ENCODE peak calls at places on chromosomes 6 and 20, in nine cellular contexts. One of them, this sample, is unnamed.

GRCh38 chr6:85113934-85114582 is 335.8 kb upstream of the NT5E start:
- DNase-seq in activated T-cell treated with anti-CD3 and anti-CD28 coated beads for 1 hour: no peak
- DNase-seq in A549: no peak
- DNase-seq in DMS153: no peak
- DNase-seq in body of pancreas: no peak
- DNase-seq in bronchial epithelial cell: peak; percentile 47
- DNase-seq in Ammon's horn: no peak
- DNase-seq in AG08395: no peak
- DNase-seq in RKO: no peak
- DNase-seq in this sample: no peak

GRCh38 chr6:41306187-41306854 is 19.8 kb upstream of the TREM1 start:
- DNase-seq in AG08395: peak; percentile 40
- DNase-seq in A549: peak; percentile 28
- DNase-seq in RKO: peak; percentile 22
- DNase-seq in body of pancreas: peak; percentile 57
- DNase-seq in activated T-cell treated with anti-CD3 and anti-CD28 coated beads for 1 hour: peak; percentile 18
- DNase-seq in DMS153: peak; percentile 67
- DNase-seq in bronchial epithelial cell: peak; percentile 64
- DNase-seq in Ammon's horn: peak; percentile 33
- DNase-seq in this sample: peak; percentile 30

GRCh38 chr6:108914235-108915022 is 66.2 kb downstream of the ARMC2 start:
- DNase-seq in DMS153: no peak
- DNase-seq in A549: peak; percentile 19
- DNase-seq in Ammon's horn: no peak
- DNase-seq in activated T-cell treated with anti-CD3 and anti-CD28 coated beads for 1 hour: peak; percentile 18
- DNase-seq in bronchial epithelial cell: no peak
- DNase-seq in body of pancreas: no peak
- DNase-seq in AG08395: no peak
- DNase-seq in RKO: peak; percentile 11
- DNase-seq in this sample: no peak

GRCh38 chr6:31086788-31087440 is 25.5 kb downstream of the C6orf15 start:
- DNase-seq in bronchial epithelial cell: peak; percentile 56
- DNase-seq in Ammon's horn: no peak
- DNase-seq in DMS153: peak; percentile 17
- DNase-seq in AG08395: peak; percentile 46
- DNase-seq in activated T-cell treated with anti-CD3 and anti-CD28 coated beads for 1 hour: no peak
- DNase-seq in A549: no peak
- DNase-seq in RKO: peak; percentile 74
- DNase-seq in body of pancreas: no peak
- DNase-seq in this sample: peak; percentile 84

GRCh38 chr6:140857734-140858380 is 1274.9 kb upstream of the GJE1 start:
- DNase-seq in AG08395: peak; percentile 56
- DNase-seq in Ammon's horn: peak; percentile 63
- DNase-seq in body of pancreas: no peak
- DNase-seq in RKO: peak; percentile 66
- DNase-seq in DMS153: peak; percentile 57
- DNase-seq in A549: peak; percentile 20
- DNase-seq in activated T-cell treated with anti-CD3 and anti-CD28 coated beads for 1 hour: no peak
- DNase-seq in bronchial epithelial cell: peak; percentile 85
- DNase-seq in this sample: peak; percentile 69

GRCh38 chr6:3036861-3037469 is 31.3 kb upstream of the RIPK1 start:
- DNase-seq in RKO: no peak
- DNase-seq in AG08395: no peak
- DNase-seq in Ammon's horn: no peak
- DNase-seq in body of pancreas: no peak
- DNase-seq in bronchial epithelial cell: no peak
- DNase-seq in A549: no peak
- DNase-seq in DMS153: no peak
- DNase-seq in activated T-cell treated with anti-CD3 and anti-CD28 coated beads for 1 hour: no peak
- DNase-seq in this sample: no peak

GRCh38 chr6:18613511-18613910 is 226.4 kb downstream of the RNF144B start:
- DNase-seq in DMS153: no peak
- DNase-seq in Ammon's horn: no peak
- DNase-seq in RKO: no peak
- DNase-seq in AG08395: no peak
- DNase-seq in bronchial epithelial cell: no peak
- DNase-seq in A549: no peak
- DNase-seq in body of pancreas: no peak
- DNase-seq in activated T-cell treated with anti-CD3 and anti-CD28 coated beads for 1 hour: no peak
- DNase-seq in this sample: no peak

GRCh38 chr20:62310757-62311121 is 7.9 kb downstream of the ADRM1 start:
- DNase-seq in Ammon's horn: no peak
- DNase-seq in A549: no peak
- DNase-seq in RKO: no peak
- DNase-seq in DMS153: no peak
- DNase-seq in AG08395: no peak
- DNase-seq in bronchial epithelial cell: no peak
- DNase-seq in activated T-cell treated with anti-CD3 and anti-CD28 coated beads for 1 hour: no peak
- DNase-seq in body of pancreas: no peak
- DNase-seq in this sample: peak; percentile 89

GRCh38 chr6:118660218-118660569 is 8.8 kb upstream of the CEP85L start:
- DNase-seq in bronchial epithelial cell: no peak
- DNase-seq in Ammon's horn: no peak
- DNase-seq in AG08395: peak; percentile 15
- DNase-seq in body of pancreas: peak; percentile 41
- DNase-seq in activated T-cell treated with anti-CD3 and anti-CD28 coated beads for 1 hour: peak; percentile 36
- DNase-seq in RKO: no peak
- DNase-seq in DMS153: peak; percentile 50
- DNase-seq in A549: no peak
- DNase-seq in this sample: no peak

GRCh38 chr6:105902401-105903031 is 183.6 kb upstream of the PRDM1 start:
- DNase-seq in A549: no peak
- DNase-seq in body of pancreas: no peak
- DNase-seq in Ammon's horn: peak; percentile 30
- DNase-seq in activated T-cell treated with anti-CD3 and anti-CD28 coated beads for 1 hour: no peak
- DNase-seq in RKO: no peak
- DNase-seq in DMS153: no peak
- DNase-seq in AG08395: peak; percentile 57
- DNase-seq in bronchial epithelial cell: no peak
- DNase-seq in this sample: peak; percentile 53

GRCh38 chr6:7960848-7961247 is 50.3 kb upstream of the TXNDC5 start:
- DNase-seq in AG08395: no peak
- DNase-seq in Ammon's horn: no peak
- DNase-seq in DMS153: no peak
- DNase-seq in RKO: no peak
- DNase-seq in body of pancreas: no peak
- DNase-seq in A549: no peak
- DNase-seq in activated T-cell treated with anti-CD3 and anti-CD28 coated beads for 1 hour: no peak
- DNase-seq in bronchial epithelial cell: no peak
- DNase-seq in this sample: no peak

GRCh38 chr20:25271486-25272222 is 23.8 kb downstream of the PYGB start:
- DNase-seq in AG08395: no peak
- DNase-seq in Ammon's horn: no peak
- DNase-seq in A549: no peak
- DNase-seq in RKO: no peak
- DNase-seq in activated T-cell treated with anti-CD3 and anti-CD28 coated beads for 1 hour: no peak
- DNase-seq in DMS153: no peak
- DNase-seq in bronchial epithelial cell: no peak
- DNase-seq in body of pancreas: no peak
- DNase-seq in this sample: peak; percentile 63